ENCODE peak calls at places on chromosomes 11 and 22, in four cellular contexts. X is coronary artery, M is astrocyte of the spinal cord, R is Peyer's patch. Q is an unnamed sample.

GRCh38 chr11:122159861-122160260 is 43.8 kb upstream of the BLID start:
- DNase-seq in M (no peak), X (no peak), R (no peak), Q (no peak)

GRCh38 chr11:10108901-10109665 is 184.9 kb downstream of the SBF2 start:
- DNase-seq in M (peak), X (no peak), R (no peak), Q (no peak)

GRCh38 chr11:76626266-76626665 is 44.3 kb downstream of the LRRC32 start:
- DNase-seq in M (no peak), X (no peak), R (no peak), Q (no peak)

GRCh38 chr11:68146704-68147474 is 25.7 kb upstream of the CHKA start:
- DNase-seq in M (peak), X (no peak), R (no peak), Q (no peak)

GRCh38 chr22:19923914-19924513 is 17.6 kb upstream of the COMT start:
- DNase-seq in M (no peak), X (no peak), R (no peak), Q (no peak)

GRCh38 chr22:23831261-23831660 is 7.5 kb downstream of the DERL3 start:
- DNase-seq in M (no peak), X (no peak), R (no peak), Q (no peak)

GRCh38 chr11:67483901-67484665 is 1.3 kb downstream of the AIP start:
- DNase-seq in R (peak), X (peak), M (no peak), Q (no peak)

GRCh38 chr11:66800720-66801428 is 42.4 kb upstream of the RCE1 start:
- DNase-seq in X (no peak), M (no peak), R (no peak), Q (no peak)

GRCh38 chr11:67606477-67607295 is at the start of gene NDUFV1:
- DNase-seq in M (peak), R (peak), X (peak), Q (no peak)

GRCh38 chr11:72605958-72606357 is 68.3 kb downstream of the PDE2A start:
- DNase-seq in X (no peak), M (no peak), R (no peak), Q (no peak)

GRCh38 chr11:109423114-109423859 is 1.3 kb downstream of the C11orf87 start:
- DNase-seq in R (no peak), X (no peak), M (peak), Q (no peak)

GRCh38 chr11:76783901-76784813 is 1.0 kb downstream of the TSKU start:
- DNase-seq in X (no peak), R (no peak), M (peak), Q (no peak)

GRCh38 chr11:10158461-10158860 is 135.6 kb downstream of the SBF2 start:
- DNase-seq in X (no peak), M (no peak), R (no peak), Q (no peak)

GRCh38 chr11:38517991-38518390 is 1920.0 kb upstream of the RAG2 start:
- DNase-seq in R (no peak), X (no peak), M (no peak), Q (no peak)

GRCh38 chr11:68542617-68543016 is 82.1 kb downstream of the PPP6R3 start:
- DNase-seq in X (no peak), M (peak), R (no peak), Q (peak)

GRCh38 chr22:44727709-44728108 is 24.7 kb upstream of the ARHGAP8 start:
- DNase-seq in M (no peak), X (no peak), R (no peak), Q (no peak)

GRCh38 chr11:134819026-134819425 is 407.0 kb upstream of the B3GAT1 start:
- DNase-seq in X (no peak), M (no peak), R (no peak), Q (no peak)

GRCh38 chr11:22927793-22928192 is 67.5 kb upstream of the CCDC179 start:
- DNase-seq in M (no peak), R (no peak), X (no peak), Q (no peak)

GRCh38 chr11:65573391-65574146 is 1.2 kb downstream of the FAM89B start:
- DNase-seq in X (no peak), R (no peak), M (no peak), Q (no peak)

GRCh38 chr11:81497202-81497804 is 1236.4 kb downstream of the FAM181B start:
- DNase-seq in M (peak), X (no peak), R (no peak), Q (peak)

GRCh38 chr11:117976445-117976844 is 9.7 kb upstream of the IL10RA start:
- DNase-seq in M (no peak), X (no peak), R (no peak), Q (no peak)

GRCh38 chr22:38952382-38952993 is 4.9 kb upstream of the APOBEC3A start:
- DNase-seq in X (no peak), M (no peak), R (no peak), Q (no peak)

GRCh38 chr11:78860720-78861422 is 286.2 kb upstream of the NARS2 start:
- DNase-seq in M (peak), R (no peak), X (no peak), Q (no peak)

GRCh38 chr22:46972901-46973831 is 210.7 kb downstream of the TBC1D22A start:
- DNase-seq in X (peak), R (no peak), M (no peak), Q (no peak)

GRCh38 chr11:130423541-130424155 is 4.8 kb downstream of the ADAMTS8 start:
- DNase-seq in R (no peak), M (no peak), X (no peak), Q (no peak)

GRCh38 chr22:45769569-45770210 is 98.1 kb downstream of the ATXN10 start:
- DNase-seq in M (no peak), X (no peak), R (no peak), Q (no peak)

GRCh38 chr22:19149047-19149883 is 827 bp downstream of the GSC2 start:
- DNase-seq in R (no peak), M (no peak), X (no peak), Q (no peak)

GRCh38 chr11:12761029-12761428 is 86.8 kb downstream of the TEAD1 start:
- DNase-seq in R (no peak), X (no peak), M (peak), Q (no peak)

GRCh38 chr11:116694017-116694725 is 78.6 kb downstream of the BUD13 start:
- DNase-seq in X (no peak), R (no peak), M (no peak), Q (no peak)

GRCh38 chr22:50197856-50198623 is 2.8 kb upstream of the SELENOO start:
- DNase-seq in M (no peak), R (no peak), X (no peak), Q (no peak)

GRCh38 chr11:122285444-122285843 is 169.4 kb upstream of the BLID start:
- DNase-seq in X (no peak), R (no peak), M (no peak), Q (no peak)

GRCh38 chr22:46593211-46593676 is 26.9 kb upstream of the GRAMD4 start:
- DNase-seq in X (no peak), R (peak), M (no peak), Q (no peak)

GRCh38 chr22:31177420-31178162 is 17.6 kb downstream of the RNF185 start:
- DNase-seq in M (peak), X (no peak), R (no peak), Q (peak)

GRCh38 chr11:44453213-44453612 is 112.2 kb upstream of the CD82 start:
- DNase-seq in X (peak), R (no peak), M (no peak), Q (no peak)

GRCh38 chr11:44694443-44694842 is 32.3 kb upstream of the TSPAN18 start:
- DNase-seq in X (no peak), R (peak), M (no peak), Q (no peak)

DNA sequence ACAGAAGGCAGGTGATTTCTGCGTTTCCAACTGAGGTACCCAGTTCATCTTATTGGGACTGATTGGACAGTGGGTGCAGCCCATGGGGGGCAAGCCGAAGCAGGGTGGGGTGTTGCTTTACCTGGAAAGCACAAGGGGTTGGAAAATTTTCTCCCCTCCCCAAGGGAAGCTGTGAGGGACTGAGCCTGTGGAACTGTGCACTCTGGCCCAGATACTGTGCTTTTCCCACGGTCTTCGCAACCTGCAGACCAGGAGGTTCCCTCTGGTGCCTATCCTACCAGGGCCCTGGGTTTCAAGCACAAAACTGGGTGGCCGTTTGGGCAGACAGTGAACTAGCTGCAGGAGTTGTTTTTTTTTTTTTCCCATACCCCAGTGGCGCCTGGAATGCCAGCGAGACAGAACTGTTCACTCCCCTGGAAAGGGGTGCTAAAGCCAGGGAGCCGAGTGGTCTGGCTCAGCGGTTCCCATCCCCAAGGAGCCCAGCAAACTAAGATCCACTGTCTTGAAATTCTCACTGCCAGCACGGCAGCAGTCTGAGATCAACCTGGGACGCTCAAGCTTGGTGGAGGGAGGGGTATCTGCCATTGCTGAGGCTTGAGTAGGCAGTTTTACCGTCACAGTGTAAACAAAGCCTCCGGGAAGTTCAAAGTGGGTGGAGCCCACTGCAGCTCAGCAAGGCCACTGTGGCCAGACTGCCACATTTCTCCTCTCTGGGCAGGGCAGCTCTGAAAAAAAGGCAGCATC is 97.2 kb downstream of the JRKL start:
- DNase-seq in R (no peak), M (peak), X (no peak), Q (peak)
- TF ChIP-seq CTCF in R (no peak), M (no peak), X (no peak), Q (no peak)

DNA sequence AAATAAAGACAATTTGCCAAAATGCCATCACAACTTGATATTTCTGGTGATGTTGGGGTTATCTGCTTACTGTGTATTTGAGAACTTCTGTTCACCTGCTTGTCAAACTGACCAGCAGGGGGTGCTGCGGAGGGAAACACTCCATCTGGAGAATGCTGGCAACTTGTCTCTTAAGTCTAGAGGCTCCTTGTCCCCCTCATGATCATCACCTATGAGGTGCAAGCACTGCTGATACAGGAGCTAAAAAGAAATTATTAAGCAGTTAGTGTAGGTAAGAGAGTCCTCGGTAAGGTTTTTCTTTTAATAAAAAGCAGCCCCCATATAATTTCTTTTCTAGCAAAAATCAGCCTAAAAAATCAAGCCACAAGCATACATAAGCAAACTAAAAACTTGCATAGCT is 32.7 kb upstream of the GLYATL1B start:
- DNase-seq in M (peak), X (no peak), R (peak), Q (no peak)
- H3K4me3 ChIP-seq in M (no peak), X (no peak), R (no peak), Q (no peak)

GRCh38 chr11:125075242-125075625 is 12.1 kb downstream of the SLC37A2 start:
- DNase-seq in M (no peak), X (no peak), R (no peak), Q (no peak)
- TF ChIP-seq CTCF in M (no peak), X (no peak), R (no peak), Q (no peak)

GRCh38 chr11:27820249-27820648 is 120.0 kb upstream of the BDNF start:
- DNase-seq in M (peak), R (no peak), X (no peak), Q (no peak)
- H3K4me3 ChIP-seq in M (no peak), R (no peak), X (no peak), Q (no peak)

Q was measured in epithelial cell of proximal tubule.